ENCODE peak calls at places on chromosomes 13 and 19, in ten cellular contexts. Z is heart left ventricle; B is cardiac muscle cell; U is AG04450; M is dorsolateral prefrontal cortex; K is body of pancreas; F is CD8-positive, alpha-beta T cell; Q is fibroblast of the aortic adventitia; S is HFF-Myc; L is upper lobe of right lung. T is an unnamed sample.
A peak's percentile ranks its signal among the peaks of the same experiment; 100 is the strongest.

GRCh38 chr19:28242317-28242927 is 970.5 kb downstream of the UQCRFS1 start:
- DNase-seq in Z (no peak), B (peak; percentile 62), U (no peak), M (no peak), K (peak; percentile 22), F (no peak), Q (peak; percentile 59), S (peak; percentile 12), L (no peak), T (peak; percentile 11)

GRCh38 chr19:47125669-47125938 is 5.0 kb upstream of the SAE1 start:
- DNase-seq in Z (no peak), B (no peak), U (no peak), M (no peak), K (no peak), F (no peak), Q (no peak), S (no peak), L (no peak), T (no peak)

GRCh38 chr13:20499986-20500385 is 25.7 kb downstream of the CRYL1 start:
- DNase-seq in Z (no peak), B (no peak), U (no peak), M (no peak), K (no peak), F (no peak), Q (no peak), S (no peak), L (no peak), T (no peak)

GRCh38 chr13:93235258-93236015 is 8.8 kb downstream of the GPC6 start:
- DNase-seq in Z (no peak), B (no peak), U (no peak), M (no peak), K (no peak), F (no peak), Q (peak; percentile 71), S (no peak), L (no peak), T (no peak)

GRCh38 chr19:45468159-45468651 is 409 bp downstream of the FOSB start:
- DNase-seq in Z (no peak), B (peak; percentile 44), U (no peak), M (no peak), K (peak; percentile 46), F (peak; percentile 67), Q (no peak), S (no peak), L (peak; percentile 68), T (no peak)

GRCh38 chr19:19642506-19643157 is 825 bp downstream of the GMIP start:
- DNase-seq in Z (peak; percentile 25), B (no peak), U (no peak), M (no peak), K (no peak), F (peak; percentile 57), Q (no peak), S (no peak), L (no peak), T (no peak)

GRCh38 chr19:29079331-29079730 is 133.6 kb downstream of the UQCRFS1 start:
- DNase-seq in Z (no peak), B (no peak), U (no peak), M (no peak), K (no peak), F (no peak), Q (no peak), S (no peak), L (no peak), T (no peak)

GRCh38 chr13:27954406-27954851 is 14.7 kb downstream of the CDX2 start:
- DNase-seq in Z (no peak), B (no peak), U (no peak), M (no peak), K (peak; percentile 61), F (no peak), Q (no peak), S (no peak), L (peak; percentile 68), T (no peak)

GRCh38 chr19:47398707-47399106 is 20.6 kb downstream of the MEIS3 start:
- DNase-seq in Z (no peak), B (no peak), U (no peak), M (no peak), K (no peak), F (no peak), Q (no peak), S (no peak), L (no peak), T (no peak)

DNA sequence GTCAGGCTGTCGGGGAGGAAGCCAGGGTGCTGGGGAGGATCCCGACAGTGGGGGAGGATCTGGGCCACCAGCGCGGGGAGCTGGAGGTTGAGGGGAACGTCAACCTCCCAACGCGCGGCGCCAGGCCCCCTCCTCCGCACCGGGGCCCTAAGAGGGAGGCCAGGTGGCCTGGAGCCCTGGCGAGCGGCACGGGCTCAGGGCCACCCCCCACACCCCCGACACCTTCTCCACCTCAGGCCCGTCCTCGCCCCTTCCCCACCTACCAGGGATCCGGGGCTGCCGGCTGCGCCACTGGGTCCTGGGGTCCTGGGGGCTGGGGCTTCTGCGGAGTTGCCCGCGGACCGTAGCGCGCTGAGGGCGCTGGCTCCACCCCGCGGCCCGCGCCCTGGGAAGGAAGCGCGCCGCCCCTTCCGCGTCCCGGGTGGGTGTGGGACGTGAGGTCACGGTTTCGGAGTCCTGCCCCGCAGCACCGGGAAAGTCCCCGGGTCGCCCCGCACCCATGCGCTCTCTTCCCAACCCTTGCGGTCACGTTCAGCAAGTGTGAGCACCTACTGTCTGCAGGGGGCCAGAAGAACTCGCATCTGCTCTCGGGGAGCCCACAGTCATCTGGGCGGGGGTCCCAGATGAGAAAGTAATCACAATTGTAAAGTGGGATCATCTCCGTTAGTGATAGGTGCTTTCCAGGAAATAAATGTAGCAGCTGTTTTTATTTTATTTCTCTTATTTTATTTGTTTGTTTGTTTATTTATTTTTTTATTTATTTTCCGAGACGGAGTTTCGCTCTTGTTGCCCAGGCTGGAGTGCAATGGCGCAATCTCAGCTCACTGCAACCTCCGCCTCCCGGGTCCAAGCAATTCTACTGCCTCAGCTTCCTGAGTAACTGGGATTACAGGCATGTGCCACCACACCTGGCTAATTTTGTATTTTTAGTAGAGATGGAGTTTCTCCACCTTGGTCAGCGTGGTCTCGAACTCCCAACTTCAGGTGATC is at the start of gene TICAM1:
- DNase-seq in Z (peak; percentile 84), B (peak; percentile 32), U (no peak), M (peak; percentile 74), K (peak; percentile 81), F (peak; percentile 78), Q (peak; percentile 68), S (no peak), L (peak; percentile 92), T (no peak)
- TF ChIP-seq CTCF in Z (no peak), B (no peak), U (no peak), M (no peak), K (peak; percentile 27), F (no peak), Q (no peak), S (no peak), L (no peak), T (no peak)

GRCh38 chr13:46386426-46386995 is 541 bp downstream of the RUBCNL start:
- DNase-seq in Z (no peak), B (peak; percentile 38), U (no peak), M (no peak), K (no peak), F (no peak), Q (no peak), S (no peak), L (no peak), T (no peak)

GRCh38 chr13:46388308-46388707 is 1.3 kb upstream of the RUBCNL start:
- DNase-seq in Z (no peak), B (no peak), U (no peak), M (no peak), K (no peak), F (no peak), Q (no peak), S (no peak), L (no peak), T (no peak)

GRCh38 chr13:46383383-46383782 is 3.7 kb downstream of the RUBCNL start:
- DNase-seq in Z (no peak), B (no peak), U (no peak), M (no peak), K (no peak), F (no peak), Q (no peak), S (no peak), L (no peak), T (no peak)

GRCh38 chr13:46386996-46387851 is at the start of gene RUBCNL:
- DNase-seq in Z (peak; percentile 36), B (peak; percentile 70), U (no peak), M (peak; percentile 65), K (no peak), F (no peak), Q (no peak), S (no peak), L (peak; percentile 78), T (no peak)

DNA sequence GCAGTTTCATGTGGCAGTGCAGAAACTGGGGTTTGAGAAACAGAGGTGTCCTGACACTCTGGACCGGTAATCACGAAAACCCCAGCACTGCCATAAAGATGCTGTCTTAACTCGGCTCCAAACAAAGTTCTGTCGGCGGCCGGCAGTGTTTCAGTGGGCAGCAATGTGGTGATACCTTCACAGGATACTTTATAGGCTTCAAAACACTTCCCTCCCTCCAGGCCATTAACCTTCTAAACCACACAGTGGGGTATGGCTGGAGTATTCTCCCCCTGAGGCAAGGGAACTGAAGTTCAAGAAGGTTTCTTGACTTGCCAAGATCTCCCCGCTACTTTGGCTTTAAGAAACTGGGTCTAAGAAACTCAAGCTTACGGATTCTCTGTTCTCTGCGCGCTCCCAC is 1.1 kb downstream of the RUBCNL start:
- DNase-seq in Z (no peak), B (no peak), U (no peak), M (no peak), K (no peak), F (no peak), Q (no peak), S (no peak), L (no peak), T (no peak)
- H3K4me3 ChIP-seq in Z (peak overlapping the region; percentile 50), B (peak overlapping the region; percentile 55), U (no peak overlapping the region), M (peak overlapping the region; percentile 75), K (no peak overlapping the region), F (no peak overlapping the region), Q (no peak overlapping the region), S (no peak overlapping the region), L (no peak overlapping the region), T (peak overlapping the region; percentile 50)

GRCh38 chr13:77002590-77003190 is 10.8 kb downstream of the CLN5 start:
- DNase-seq in Z (no peak), B (peak; percentile 28), U (no peak), M (no peak), K (no peak), F (no peak), Q (peak; percentile 67), S (peak; percentile 35), L (no peak), T (no peak)
- TF ChIP-seq CTCF in Z (peak; percentile 30), B (peak; percentile 76), U (peak; percentile 83), M (peak; percentile 42), K (peak; percentile 62), F (peak; percentile 66), Q (peak; percentile 82), S (peak; percentile 66), L (peak; percentile 59), T (peak; percentile 81)

GRCh38 chr13:30112602-30113435 is 194.5 kb downstream of the KATNAL1 start:
- DNase-seq in Z (peak; percentile 62), B (peak; percentile 83), U (peak; percentile 66), M (peak; percentile 83), K (peak; percentile 86), F (peak; percentile 82), Q (peak; percentile 96), S (peak; percentile 65), L (peak; percentile 88), T (peak; percentile 89)
- H3K4me3 ChIP-seq in Z (peak overlapping the region; percentile 3), B (no peak overlapping the region), U (no peak overlapping the region), M (peak overlapping the region; percentile 50), K (no peak overlapping the region), F (no peak overlapping the region), Q (no peak overlapping the region), S (no peak overlapping the region), L (no peak overlapping the region), T (no peak overlapping the region)